ENCODE peak calls at places on chromosome 14, in nine cellular contexts. Y is heart right ventricle, Z is A549, I is cardiac septum, K is NCI-H1092 treated with DMSO at 0.1 percent for 48 hours, P is EL, A is AML-193, O is endothelial cell, C is immature natural killer cell. R is an unnamed sample.

GRCh38 chr14:74867673-74868072 is 8.3 kb downstream of the PROX2 start:
- DNase-seq in Y (no peak), Z (no peak), C (peak; percentile 65), O (no peak), I (no peak), A (no peak), P (no peak), K (no peak), R (no peak)

GRCh38 chr14:91554535-91555332 is 44.6 kb upstream of the PPP4R3A start:
- DNase-seq in K (no peak), Z (no peak), O (no peak), I (no peak), Y (no peak), P (no peak), C (no peak), A (no peak), R (no peak)

GRCh38 chr14:75247286-75247922 is 31.2 kb upstream of the FOS start:
- DNase-seq in P (no peak), K (no peak), C (peak; percentile 89), I (no peak), Y (no peak), Z (no peak), A (no peak), O (no peak), R (no peak)

GRCh38 chr14:54683882-54684794 is 117.2 kb downstream of the SAMD4A start:
- DNase-seq in P (peak; percentile 88), K (no peak), I (no peak), A (no peak), Y (peak; percentile 20), O (no peak), Z (no peak), C (no peak), R (no peak)

GRCh38 chr14:91354979-91355685 is 62.5 kb downstream of the CCDC88C start:
- DNase-seq in P (no peak), O (peak; percentile 71), I (no peak), K (peak; percentile 76), C (peak; percentile 42), A (no peak), Y (no peak), Z (no peak), R (no peak)

GRCh38 chr14:90087433-90087832 is 25.6 kb downstream of the KCNK13 start:
- DNase-seq in K (no peak), Y (no peak), I (no peak), Z (peak; percentile 50), P (peak; percentile 30), C (no peak), O (no peak), A (peak; percentile 90), R (peak; percentile 45)

GRCh38 chr14:35480119-35480769 is 53.7 kb upstream of the INSM2 start:
- DNase-seq in Z (no peak), A (no peak), O (no peak), K (no peak), P (peak; percentile 4), C (no peak), Y (no peak), I (no peak), R (no peak)

GRCh38 chr14:99756796-99757195 is 36.4 kb upstream of the EML1 start:
- DNase-seq in I (peak; percentile 33), C (no peak), Y (no peak), P (no peak), A (no peak), O (no peak), K (no peak), Z (no peak), R (no peak)

GRCh38 chr14:73612339-73613045 is at the start of gene ACOT6:
- DNase-seq in Y (peak; percentile 73), I (peak; percentile 82), O (peak; percentile 70), P (peak; percentile 83), A (peak; percentile 56), Z (peak; percentile 83), K (peak; percentile 18), C (peak; percentile 76), R (peak; percentile 82)

GRCh38 chr14:65131176-65131765 is 29.0 kb upstream of the MAX start:
- DNase-seq in Z (peak; percentile 34), C (no peak), Y (no peak), K (no peak), O (no peak), A (no peak), P (peak; percentile 91), I (no peak), R (no peak)

GRCh38 chr14:65278589-65278988 is 133.9 kb upstream of the FUT8 start:
- DNase-seq in I (no peak), C (no peak), A (no peak), O (no peak), Z (no peak), K (no peak), P (no peak), Y (no peak), R (no peak)

GRCh38 chr14:103273145-103273846 is 60.7 kb upstream of the EIF5 start:
- DNase-seq in A (no peak), P (no peak), C (no peak), I (no peak), Z (no peak), K (no peak), Y (no peak), O (no peak), R (no peak)

GRCh38 chr14:58098507-58098906 is 53.5 kb downstream of the ARMH4 start:
- DNase-seq in K (peak; percentile 10), O (peak; percentile 18), Y (no peak), P (no peak), I (no peak), Z (no peak), C (no peak), A (no peak), R (no peak)

GRCh38 chr14:101709962-101710891 is 51.3 kb upstream of the PPP2R5C start:
- DNase-seq in I (no peak), Y (no peak), Z (no peak), P (no peak), C (peak; percentile 40), O (no peak), K (no peak), A (no peak), R (no peak)

GRCh38 chr14:31000629-31001338 is 24.7 kb upstream of the AP4S1 start:
- DNase-seq in Y (no peak), Z (no peak), I (no peak), K (no peak), O (no peak), P (no peak), C (no peak), A (no peak), R (no peak)

GRCh38 chr14:89549381-89550102 is 132.5 kb upstream of the FOXN3 start:
- DNase-seq in P (peak; percentile 58), C (no peak), I (no peak), K (no peak), Z (no peak), O (no peak), A (no peak), Y (no peak), R (no peak)

GRCh38 chr14:90396342-90397339 is at the start of gene CALM1:
- DNase-seq in Z (peak; percentile 96), A (peak; percentile 76), O (peak; percentile 96), C (peak; percentile 95), I (peak; percentile 97), Y (peak; percentile 94), K (peak; percentile 89), P (peak; percentile 90), R (peak; percentile 95)

GRCh38 chr14:72961579-72962335 is 35.5 kb downstream of the DCAF4 start:
- DNase-seq in Y (no peak), P (peak; percentile 75), A (no peak), O (no peak), I (no peak), C (no peak), K (no peak), Z (peak; percentile 47), R (no peak)

GRCh38 chr14:22448035-22448904 is 140.8 kb downstream of the DAD1 start:
- DNase-seq in A (no peak), K (no peak), C (peak; percentile 81), I (no peak), Y (no peak), P (no peak), O (no peak), Z (no peak), R (no peak)

GRCh38 chr14:69715725-69716482 is 51.0 kb upstream of the SRSF5 start:
- DNase-seq in K (peak; percentile 95), P (peak; percentile 73), C (no peak), A (no peak), O (no peak), I (peak; percentile 84), Z (no peak), Y (peak; percentile 44), R (no peak)

GRCh38 chr14:32627545-32628298 is 298.6 kb downstream of the AKAP6 start:
- DNase-seq in K (peak; percentile 2), P (no peak), I (no peak), A (no peak), O (no peak), Y (no peak), C (no peak), Z (no peak), R (no peak)

GRCh38 chr14:103696466-103697071 is 18.7 kb downstream of the XRCC3 start:
- DNase-seq in Y (peak; percentile 81), C (no peak), O (no peak), A (no peak), P (no peak), I (no peak), K (peak; percentile 39), Z (no peak), R (peak; percentile 72)

GRCh38 chr14:60514378-60515243 is 5.7 kb downstream of the SIX6 start:
- DNase-seq in K (peak; percentile 92), Z (peak; percentile 51), A (no peak), P (peak; percentile 16), C (no peak), O (peak; percentile 85), Y (peak; percentile 14), I (no peak), R (peak; percentile 47)

R was measured in testis.